ENCODE peak calls at places on chromosome 6, in seven cellular contexts. Y is fibroblast of the aortic adventitia, F is upper lobe of right lung, V is fibroblast of pulmonary artery, I is tibial artery, J is thoracic aorta, C is coronary artery. W is an unnamed sample.

GRCh38 chr6:116429111-116429510 is 32.1 kb upstream of the CALHM6 start:
- DNase-seq in Y (no peak), F (no peak), V (no peak), I (no peak), J (no peak), C (no peak), W (no peak)

GRCh38 chr6:53441761-53442160 is 93.0 kb upstream of the ELOVL5 start:
- DNase-seq in Y (peak), F (no peak), V (peak), I (no peak), J (no peak), C (no peak), W (no peak)

GRCh38 chr6:150152891-150153876 is 10.3 kb downstream of the PPP1R14C start:
- DNase-seq in Y (peak), F (no peak), V (no peak), I (no peak), J (no peak), C (no peak), W (no peak)

GRCh38 chr6:126804255-126805064 is 314.0 kb upstream of the RSPO3 start:
- DNase-seq in Y (peak), F (no peak), V (peak), I (no peak), J (no peak), C (no peak), W (peak)

GRCh38 chr6:154993026-154993425 is 2.1 kb upstream of the TIAM2 start:
- DNase-seq in Y (no peak), F (no peak), V (no peak), I (no peak), J (no peak), C (no peak), W (no peak)

GRCh38 chr6:158474961-158475343 is 84.9 kb upstream of the TMEM181 start:
- DNase-seq in Y (peak), F (no peak), V (peak), I (no peak), J (no peak), C (no peak), W (no peak)

GRCh38 chr6:28757429-28758045 is 166.2 kb downstream of the TRIM27 start:
- DNase-seq in Y (no peak), F (no peak), V (no peak), I (no peak), J (no peak), C (no peak), W (no peak)

GRCh38 chr6:38959138-38959537 is 89.4 kb upstream of the GLP1R start:
- DNase-seq in Y (no peak), F (no peak), V (no peak), I (no peak), J (no peak), C (no peak), W (no peak)

GRCh38 chr6:106125925-106126435 is 39.8 kb downstream of the PRDM1 start:
- DNase-seq in Y (no peak), F (no peak), V (no peak), I (no peak), J (no peak), C (peak), W (peak)

GRCh38 chr6:142361765-142362540 is 60.1 kb downstream of the ADGRG6 start:
- DNase-seq in Y (peak), F (no peak), V (peak), I (no peak), J (no peak), C (no peak), W (no peak)

GRCh38 chr6:157535354-157536217 is 154.6 kb downstream of the ZDHHC14 start:
- DNase-seq in Y (peak), F (no peak), V (peak), I (no peak), J (no peak), C (no peak), W (no peak)

GRCh38 chr6:24581084-24581669 is 64.8 kb downstream of the KIAA0319 start:
- DNase-seq in Y (peak), F (peak), V (peak), I (peak), J (peak), C (no peak), W (peak)

GRCh38 chr6:142313284-142313683 is 11.5 kb downstream of the ADGRG6 start:
- DNase-seq in Y (peak), F (no peak), V (peak), I (no peak), J (no peak), C (no peak), W (no peak)

GRCh38 chr6:107488875-107489635 is 862 bp upstream of the SOBP start:
- DNase-seq in Y (peak), F (peak), V (peak), I (peak), J (no peak), C (peak), W (no peak)

GRCh38 chr6:43803783-43804549 is 34.0 kb downstream of the VEGFA start:
- DNase-seq in Y (peak), F (no peak), V (peak), I (no peak), J (no peak), C (no peak), W (no peak)

GRCh38 chr6:104768906-104769305 is 90.8 kb downstream of the HACE1 start:
- DNase-seq in Y (no peak), F (no peak), V (no peak), I (no peak), J (no peak), C (no peak), W (no peak)

GRCh38 chr6:157528931-157529653 is 148.1 kb downstream of the ZDHHC14 start:
- DNase-seq in Y (no peak), F (no peak), V (peak), I (peak), J (no peak), C (no peak), W (no peak)

GRCh38 chr6:38715016-38715809 is at the start of gene DNAH8:
- DNase-seq in Y (no peak), F (no peak), V (no peak), I (no peak), J (no peak), C (no peak), W (no peak)

GRCh38 chr6:37506479-37506878 is 6.8 kb upstream of the CCDC167 start:
- DNase-seq in Y (no peak), F (no peak), V (no peak), I (no peak), J (no peak), C (no peak), W (no peak)
- TF ChIP-seq CTCF in Y (no peak), F (no peak), V (no peak), I (no peak), J (no peak), C (no peak), W (no peak)

DNA sequence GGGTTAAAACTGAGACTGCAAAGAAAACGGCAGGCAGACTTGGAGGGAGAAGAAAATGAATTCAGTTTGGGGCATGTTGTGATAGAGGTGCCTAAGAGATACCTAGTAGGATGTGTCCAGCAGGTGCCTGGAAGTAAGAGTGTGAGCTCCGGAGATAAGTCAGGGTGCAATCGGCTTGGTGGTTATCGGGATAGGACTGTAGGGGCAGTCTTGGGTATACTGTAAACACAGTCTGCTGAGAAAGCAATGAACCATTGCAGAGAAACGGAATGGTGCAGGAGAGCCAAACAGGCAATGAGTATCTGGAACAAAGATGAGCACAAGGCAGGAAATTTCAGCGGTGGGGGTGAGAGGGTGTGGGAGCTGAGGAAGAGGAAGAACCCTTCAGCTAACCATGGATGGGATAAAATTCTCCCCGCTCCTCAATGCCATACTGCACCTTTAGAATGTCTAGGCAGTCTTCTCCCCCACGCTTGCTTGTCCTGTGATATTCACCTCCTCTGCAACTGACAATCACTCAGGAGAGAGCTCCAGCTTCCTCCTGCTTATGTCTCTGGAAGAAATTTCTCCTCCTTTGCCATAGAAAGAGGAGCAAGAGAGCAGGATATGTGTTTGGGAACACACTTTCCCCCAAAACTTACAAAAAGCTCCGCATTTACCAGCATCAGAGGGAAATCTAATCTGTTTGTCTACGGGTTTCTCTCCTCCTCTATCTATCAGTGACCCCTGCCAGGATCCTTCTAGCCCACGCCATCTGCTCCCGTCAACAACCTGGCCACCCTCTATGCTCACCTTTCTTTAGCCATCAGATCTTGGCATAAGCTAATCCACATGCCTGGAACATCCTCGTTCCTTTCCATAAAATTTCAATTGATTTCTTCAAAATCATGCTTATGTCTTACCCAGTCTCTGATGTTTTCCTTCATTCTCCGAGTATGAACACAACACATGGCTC is 381.7 kb upstream of the JARID2 start:
- DNase-seq in Y (no peak), F (no peak), V (no peak), I (no peak), J (no peak), C (no peak), W (no peak)
- TF ChIP-seq CTCF in Y (no peak), F (no peak), V (peak), I (no peak), J (no peak), C (no peak), W (no peak)

GRCh38 chr6:33672808-33673207 is 38.7 kb downstream of the UQCC2 start:
- DNase-seq in Y (peak), F (no peak), V (peak), I (peak), J (peak), C (peak), W (no peak)
- TF ChIP-seq CTCF in Y (peak), F (peak), V (peak), I (peak), J (peak), C (no peak), W (peak)

GRCh38 chr6:140857734-140858380 is 1274.9 kb upstream of the GJE1 start:
- DNase-seq in Y (peak), F (no peak), V (peak), I (no peak), J (no peak), C (no peak), W (no peak)
- TF ChIP-seq CTCF in Y (no peak), F (no peak), V (no peak), I (no peak), J (no peak), C (no peak), W (no peak)

DNA sequence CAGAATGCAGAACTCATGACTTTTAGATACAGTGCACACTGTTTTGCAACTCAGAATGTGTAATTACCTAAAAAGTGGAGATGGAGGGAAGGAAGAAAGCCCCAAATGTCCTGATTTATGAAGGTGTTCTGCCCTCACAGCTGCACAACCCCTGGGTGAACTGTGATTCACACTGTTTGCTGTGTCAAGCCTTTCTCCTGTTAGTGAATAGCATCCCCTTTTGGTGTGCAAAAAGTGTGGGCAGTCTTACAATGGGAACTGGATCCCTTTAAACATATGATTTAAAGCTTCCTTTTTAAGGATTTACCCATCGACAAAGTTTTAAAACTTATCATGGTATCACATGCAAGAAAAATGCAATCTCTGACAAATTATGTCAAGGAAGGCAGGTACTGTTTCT is 633.4 kb upstream of the EPHA7 start:
- DNase-seq in Y (peak), F (no peak), V (peak), I (no peak), J (no peak), C (no peak), W (no peak)
- TF ChIP-seq CTCF in Y (peak), F (no peak), V (no peak), I (no peak), J (no peak), C (no peak), W (no peak)

GRCh38 chr6:1472643-1473042 is 83.3 kb downstream of the FOXF2 start:
- DNase-seq in Y (no peak), F (no peak), V (no peak), I (no peak), J (no peak), C (no peak), W (no peak)

GRCh38 chr6:1475169-1475568 is 85.8 kb downstream of the FOXF2 start:
- DNase-seq in Y (peak), F (no peak), V (no peak), I (no peak), J (no peak), C (no peak), W (no peak)

GRCh38 chr6:1473598-1473997 is 84.2 kb downstream of the FOXF2 start:
- DNase-seq in Y (peak), F (no peak), V (no peak), I (no peak), J (no peak), C (no peak), W (no peak)

GRCh38 chr6:1473166-1473565 is 83.8 kb downstream of the FOXF2 start:
- DNase-seq in Y (no peak), F (no peak), V (no peak), I (no peak), J (no peak), C (no peak), W (no peak)

DNA sequence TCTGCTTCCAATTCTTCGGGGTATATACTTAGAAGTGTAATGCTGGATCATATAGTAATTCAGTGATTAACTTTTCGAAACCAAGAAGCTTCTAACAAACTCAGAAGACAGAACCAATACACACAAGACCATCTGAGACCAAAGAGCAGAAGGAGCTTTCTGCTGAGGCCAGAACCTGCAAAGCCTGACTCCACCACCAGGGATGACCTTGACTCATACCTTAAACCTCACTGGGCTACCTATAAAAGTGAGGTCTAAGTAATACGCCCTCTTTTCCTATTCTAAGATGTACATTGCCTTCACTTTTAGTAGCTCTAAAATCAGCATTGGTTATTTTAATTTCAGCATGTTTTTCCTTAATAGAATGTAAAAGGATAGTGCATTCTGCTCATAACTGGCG is 84.8 kb downstream of the FOXF2 start:
- DNase-seq in Y (no peak), F (no peak), V (no peak), I (no peak), J (no peak), C (no peak), W (no peak)
- TF ChIP-seq CTCF in Y (no peak), F (no peak), V (no peak), I (no peak), J (no peak), C (no peak), W (peak)

DNA sequence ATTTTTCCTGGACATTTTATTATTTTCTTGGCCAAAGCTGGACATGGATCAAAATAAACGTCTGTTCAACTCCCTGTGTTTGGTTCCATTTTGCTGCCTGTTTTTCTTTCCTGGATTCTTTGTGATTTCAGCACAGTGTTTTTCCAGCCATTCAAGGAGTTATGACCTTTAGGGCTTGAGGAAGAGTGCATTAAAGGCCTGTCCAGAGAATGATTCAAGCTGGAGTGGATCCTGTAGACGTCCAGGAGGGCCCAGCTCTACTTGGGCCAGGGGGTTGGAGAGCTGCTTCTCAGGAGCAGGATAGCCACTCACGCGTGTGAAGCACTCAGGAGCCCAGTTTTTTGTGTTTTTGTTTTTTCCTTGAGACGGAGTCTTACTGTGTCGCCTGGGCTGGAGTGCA is 56.5 kb upstream of the IER3 start:
- DNase-seq in Y (peak), F (no peak), V (peak), I (no peak), J (no peak), C (no peak), W (no peak)
- TF ChIP-seq CTCF in Y (no peak), F (no peak), V (no peak), I (no peak), J (no peak), C (no peak), W (no peak)

DNA sequence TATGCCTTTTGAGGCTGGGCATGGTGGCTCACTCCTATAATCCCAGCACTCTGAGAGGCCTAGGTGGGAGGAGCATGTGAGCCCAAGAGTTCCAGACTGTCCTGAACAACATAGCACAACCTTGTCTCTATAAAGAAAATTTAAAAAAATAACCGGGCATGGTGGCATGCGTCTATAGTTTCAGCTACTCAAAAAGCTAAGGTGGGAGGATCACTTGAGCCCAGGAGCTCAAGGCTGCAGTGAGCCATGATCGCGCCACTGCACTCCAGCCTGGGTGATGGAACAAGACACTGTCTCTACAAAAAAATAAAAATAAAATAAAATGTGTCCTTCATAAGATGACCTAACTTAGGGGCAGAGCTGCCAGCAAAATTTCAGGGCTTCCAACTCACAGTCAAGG is 12.6 kb downstream of the ID4 start:
- DNase-seq in Y (no peak), F (no peak), V (no peak), I (no peak), J (no peak), C (no peak), W (no peak)
- TF ChIP-seq CTCF in Y (no peak), F (no peak), V (no peak), I (no peak), J (no peak), C (no peak), W (no peak)

GRCh38 chr6:63574554-63574900 is 2.2 kb downstream of the LOC128125822 start:
- DNase-seq in Y (no peak), F (no peak), V (no peak), I (no peak), J (no peak), C (no peak), W (no peak)
- TF ChIP-seq CTCF in Y (no peak), F (no peak), V (no peak), I (no peak), J (no peak), C (no peak), W (no peak)

DNA sequence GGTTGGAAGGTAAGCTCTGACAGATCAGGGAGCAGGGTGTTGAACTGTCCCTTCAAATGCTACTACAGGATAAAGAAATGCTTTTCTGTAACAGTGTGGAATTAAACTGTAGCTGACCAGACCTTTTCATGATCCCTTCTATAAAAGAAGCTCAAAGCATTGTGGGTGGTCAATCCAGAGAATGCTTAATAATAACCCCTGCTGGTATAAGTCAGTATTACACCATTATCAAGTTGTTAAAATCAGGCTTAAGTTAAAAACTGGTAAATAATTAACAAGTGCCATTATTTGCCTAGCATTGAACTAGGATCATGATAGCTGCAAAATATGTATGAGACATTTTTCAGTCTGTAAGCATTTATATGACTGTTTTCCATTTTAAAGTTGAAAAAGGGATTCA is 468.9 kb downstream of the PKHD1 start:
- DNase-seq in Y (no peak), F (no peak), V (no peak), I (no peak), J (no peak), C (no peak), W (no peak)
- TF ChIP-seq CTCF in Y (no peak), F (peak), V (peak), I (peak), J (peak), C (no peak), W (peak)

W was measured in GM12864.